ENCODE peak calls at places on chromosomes 4 and X, in four cellular contexts. M is astrocyte, B is ovary, I is choroid plexus epithelial cell. D is an unnamed sample.

GRCh38 chr4:2733844-2734574 is 22.1 kb downstream of the TNIP2 start:
- DNase-seq in M (no peak), I (no peak), B (no peak), D (no peak)

GRCh38 chrX:39988496-39988895 is 109.3 kb downstream of the BCOR start:
- DNase-seq in I (no peak), B (no peak), M (no peak), D (no peak)

GRCh38 chr4:108114503-108114902 is 54.2 kb downstream of the LEF1 start:
- DNase-seq in B (no peak), I (peak; percentile 40), M (no peak), D (no peak)

GRCh38 chrX:119062750-119063374 is 9.9 kb upstream of the CT47C1 start:
- DNase-seq in I (peak; percentile 49), M (peak; percentile 52), B (no peak), D (no peak)

GRCh38 chr4:100736651-100737450 is 219.0 kb upstream of the EMCN start:
- DNase-seq in I (peak; percentile 45), B (no peak), M (peak; percentile 95), D (no peak)

GRCh38 chr4:41146716-41147506 is 67.4 kb downstream of the APBB2 start:
- DNase-seq in B (no peak), I (no peak), M (peak; percentile 76), D (no peak)

GRCh38 chrX:155434906-155435743 is 23.3 kb downstream of the F8A3 start:
- DNase-seq in M (no peak), I (no peak), B (no peak), D (no peak)

GRCh38 chrX:47145408-47146120 is 543 bp downstream of the RBM10 start:
- DNase-seq in M (no peak), B (no peak), I (no peak), D (no peak)

GRCh38 chr4:113222006-113222405 is 172.6 kb downstream of the ANK2 start:
- DNase-seq in B (no peak), I (peak; percentile 9), M (peak; percentile 41), D (no peak)

GRCh38 chr4:109803924-109804571 is 2.2 kb upstream of the CFI start:
- DNase-seq in I (peak; percentile 79), M (peak; percentile 58), B (no peak), D (no peak)

GRCh38 chr4:6938237-6938636 is 28.6 kb downstream of the TBC1D14 start:
- DNase-seq in I (no peak), B (no peak), M (no peak), D (no peak)

GRCh38 chr4:15314974-15315373 is 112.9 kb upstream of the C1QTNF7 start:
- DNase-seq in M (peak; percentile 18), B (no peak), I (no peak), D (no peak)

GRCh38 chrX:17036172-17036961 is 89.9 kb downstream of the REPS2 start:
- DNase-seq in B (no peak), I (no peak), M (no peak), D (no peak)

GRCh38 chrX:119041175-119041574 is 31.6 kb upstream of the CT47C1 start:
- DNase-seq in M (peak; percentile 82), I (peak; percentile 89), B (peak; percentile 63), D (no peak)

GRCh38 chr4:151652841-151653547 is 107.8 kb downstream of the GATB start:
- DNase-seq in B (no peak), I (peak; percentile 19), M (no peak), D (no peak)
- TF ChIP-seq CTCF in B (no peak), I (no peak), M (no peak), D (no peak)

DNA sequence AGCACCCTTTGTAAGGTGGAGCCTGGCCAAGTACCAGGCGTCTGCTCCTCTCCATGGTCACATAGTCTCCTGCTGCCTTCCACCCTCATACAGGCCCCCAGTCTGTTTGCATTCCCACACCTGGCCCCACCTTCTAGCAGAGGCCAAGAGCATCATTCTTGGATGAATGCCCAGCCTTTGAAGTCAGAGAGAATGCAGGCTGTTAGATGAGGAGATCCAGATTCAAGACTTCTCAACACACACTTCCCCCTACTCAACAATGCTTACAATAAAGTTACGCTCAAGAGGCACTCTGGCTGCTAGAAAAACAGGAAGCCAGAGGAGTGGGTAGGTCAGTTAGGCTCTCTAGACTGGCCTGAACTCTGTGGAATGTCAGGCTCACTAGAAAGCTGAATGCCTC is 43.3 kb downstream of the SHROOM4 start:
- DNase-seq in I (peak; percentile 26), B (no peak), M (peak; percentile 17), D (no peak)
- TF ChIP-seq CTCF in I (no peak), B (no peak), M (no peak), D (no peak)

GRCh38 chr4:180909279-180909678 is 1333.9 kb upstream of the TENM3 start:
- DNase-seq in M (no peak), I (peak; percentile 4), B (no peak), D (no peak)
- TF ChIP-seq CTCF in M (peak; percentile 27), I (peak; percentile 18), B (no peak), D (no peak)

DNA sequence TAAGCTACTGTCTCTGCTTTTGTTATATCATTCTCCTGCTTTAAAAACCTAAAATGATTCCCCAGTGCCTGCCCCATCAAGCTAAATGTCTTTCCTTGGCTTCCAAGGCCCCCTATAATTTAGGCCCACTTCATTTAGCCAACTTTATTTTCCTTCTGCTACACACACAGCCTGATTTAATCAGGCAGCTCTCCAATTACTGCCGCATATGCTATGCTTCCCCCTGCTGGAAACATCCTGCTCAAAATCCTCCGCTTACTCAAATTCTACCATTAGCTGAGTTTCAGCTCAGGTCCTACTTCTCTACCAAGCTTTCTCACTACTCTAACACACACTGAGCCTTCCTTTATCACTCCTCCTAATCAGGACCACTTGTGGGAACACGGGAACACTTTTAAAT is 17.0 kb downstream of the LAMP2 start:
- DNase-seq in M (no peak), B (no peak), I (peak; percentile 63), D (no peak)
- TF ChIP-seq CTCF in M (peak; percentile 29), B (no peak), I (peak; percentile 68), D (no peak)

GRCh38 chr4:10160280-10160856 is 43.8 kb upstream of the WDR1 start:
- DNase-seq in B (no peak), M (no peak), I (peak; percentile 65), D (no peak)
- TF ChIP-seq CTCF in B (no peak), M (no peak), I (peak; percentile 54), D (no peak)

DNA sequence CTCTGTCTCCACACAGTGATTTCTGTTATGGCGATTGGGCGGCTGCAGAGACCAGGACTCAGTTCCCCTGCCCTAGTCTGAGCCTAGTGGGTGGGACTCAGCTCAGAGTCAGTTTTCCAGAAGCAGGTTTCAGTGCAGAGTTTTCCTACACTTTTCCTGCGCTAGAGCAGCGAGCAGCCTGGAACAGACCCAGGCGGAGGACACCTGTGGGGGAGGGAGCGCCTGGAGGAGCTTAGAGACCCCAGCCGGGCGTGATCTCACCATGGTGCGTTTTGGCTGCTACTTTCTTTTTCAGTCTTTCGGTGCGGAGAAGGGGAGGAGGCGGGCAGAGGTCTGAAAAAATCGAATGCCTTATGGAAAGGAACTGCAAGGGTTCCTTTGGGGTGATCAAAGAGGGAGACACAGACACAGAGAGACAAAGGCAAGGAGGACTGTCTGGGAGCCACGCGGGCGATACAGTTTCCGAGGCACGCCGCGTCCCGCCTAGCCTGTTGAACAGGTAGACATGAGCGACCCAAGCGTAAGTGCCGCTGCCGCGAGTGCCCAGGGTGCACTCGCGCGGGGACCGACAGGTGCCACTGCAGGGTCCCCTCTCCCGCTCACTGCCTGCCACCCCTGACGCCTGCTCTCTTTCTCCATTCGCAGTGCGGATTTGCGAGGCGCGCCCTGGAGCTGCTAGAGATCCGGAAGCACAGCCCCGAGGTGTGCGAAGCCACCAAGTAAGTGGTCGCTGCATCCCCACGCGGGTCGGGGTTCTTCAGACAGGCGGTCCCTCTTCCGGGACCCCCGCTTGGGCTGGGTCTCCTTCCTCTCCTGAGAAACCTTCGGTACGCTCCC is at the start of gene GUCY1A1:
- DNase-seq in I (peak; percentile 18), B (peak; percentile 20), M (peak; percentile 6), D (peak; percentile 16)
- TF ChIP-seq CTCF in I (no peak), B (no peak), M (no peak), D (no peak)

DNA sequence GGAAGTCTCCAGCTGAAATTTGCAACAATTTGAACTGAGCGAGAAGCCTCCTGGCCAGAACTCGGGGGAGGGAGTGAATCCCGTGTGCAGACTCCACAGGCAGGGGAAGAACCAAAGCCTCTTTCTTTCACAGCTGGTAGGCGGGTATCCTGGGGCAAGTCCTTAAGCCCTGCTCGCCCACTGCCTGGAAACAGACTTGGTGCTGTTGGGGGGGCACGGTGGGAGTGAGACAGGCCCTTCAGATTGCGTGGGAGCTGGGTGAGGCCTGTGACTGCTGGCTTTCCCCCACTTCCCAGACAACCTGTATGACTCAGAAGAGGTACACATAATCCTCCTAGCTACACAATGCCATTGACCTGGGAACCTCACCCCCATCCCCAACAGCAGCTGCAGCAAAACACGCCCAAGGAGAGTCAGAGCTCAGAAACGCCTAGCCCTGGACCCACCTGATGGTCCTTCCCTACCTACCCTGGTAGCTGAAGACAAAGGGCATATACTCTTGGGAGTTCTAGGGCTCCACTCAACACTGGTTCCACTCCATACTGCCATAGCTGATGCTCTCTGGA is 22.4 kb upstream of the RLIM start:
- DNase-seq in I (no peak), B (no peak), M (no peak), D (no peak)
- TF ChIP-seq CTCF in I (no peak), B (no peak), M (no peak), D (no peak)

D was measured in activated B cell treated with CpG ODN at 0.5 μM for 24 hours.